ENCODE peak calls at places on chromosome 9, in five cellular contexts. One of them, this sample, is unnamed.

GRCh38 chr9:114153761-114154596 is 1.4 kb upstream of the COL27A1 start:
- DNase-seq in astrocyte of the cerebellum: no peak
- DNase-seq in cardiac fibroblast: peak
- DNase-seq in spleen: no peak
- DNase-seq in tibial nerve: no peak
- DNase-seq in this sample: no peak

GRCh38 chr9:124084087-124084486 is 72.5 kb downstream of the LHX2 start:
- DNase-seq in astrocyte of the cerebellum: no peak
- DNase-seq in spleen: no peak
- DNase-seq in cardiac fibroblast: no peak
- DNase-seq in tibial nerve: no peak
- DNase-seq in this sample: no peak

GRCh38 chr9:37972346-37972745 is 68.4 kb upstream of the SLC25A51 start:
- DNase-seq in spleen: peak
- DNase-seq in tibial nerve: no peak
- DNase-seq in cardiac fibroblast: peak
- DNase-seq in astrocyte of the cerebellum: no peak
- DNase-seq in this sample: no peak

GRCh38 chr9:18911714-18912342 is 121.2 kb downstream of the SAXO1 start:
- DNase-seq in cardiac fibroblast: no peak
- DNase-seq in spleen: no peak
- DNase-seq in astrocyte of the cerebellum: no peak
- DNase-seq in tibial nerve: no peak
- DNase-seq in this sample: no peak

GRCh38 chr9:115411993-115412452 is 294.1 kb upstream of the TNC start:
- DNase-seq in tibial nerve: no peak
- DNase-seq in cardiac fibroblast: no peak
- DNase-seq in spleen: no peak
- DNase-seq in astrocyte of the cerebellum: no peak
- DNase-seq in this sample: no peak

GRCh38 chr9:4576448-4576847 is 85.6 kb upstream of the PLPP6 start:
- DNase-seq in tibial nerve: no peak
- DNase-seq in cardiac fibroblast: no peak
- DNase-seq in spleen: no peak
- DNase-seq in astrocyte of the cerebellum: no peak
- DNase-seq in this sample: no peak

GRCh38 chr9:3906437-3907213 is 380.8 kb upstream of the RFX3 start:
- DNase-seq in astrocyte of the cerebellum: peak
- DNase-seq in cardiac fibroblast: peak
- DNase-seq in tibial nerve: no peak
- DNase-seq in spleen: no peak
- DNase-seq in this sample: no peak

GRCh38 chr9:841371-842209 is at the start of gene DMRT1:
- DNase-seq in tibial nerve: no peak
- DNase-seq in spleen: peak
- DNase-seq in cardiac fibroblast: no peak
- DNase-seq in astrocyte of the cerebellum: no peak
- DNase-seq in this sample: no peak

GRCh38 chr9:21591221-21592062 is 109.3 kb upstream of the IFNE start:
- DNase-seq in spleen: no peak
- DNase-seq in astrocyte of the cerebellum: peak
- DNase-seq in tibial nerve: peak
- DNase-seq in cardiac fibroblast: peak
- DNase-seq in this sample: no peak

GRCh38 chr9:20216438-20216837 is 405.9 kb downstream of the MLLT3 start:
- DNase-seq in spleen: no peak
- DNase-seq in tibial nerve: no peak
- DNase-seq in cardiac fibroblast: no peak
- DNase-seq in astrocyte of the cerebellum: no peak
- DNase-seq in this sample: no peak

GRCh38 chr9:93620041-93620506 is 43.7 kb downstream of the PHF2 start:
- DNase-seq in spleen: no peak
- DNase-seq in tibial nerve: no peak
- DNase-seq in cardiac fibroblast: no peak
- DNase-seq in astrocyte of the cerebellum: no peak
- DNase-seq in this sample: no peak

GRCh38 chr9:124242331-124243194 is 15.2 kb upstream of the NEK6 start:
- DNase-seq in tibial nerve: no peak
- DNase-seq in astrocyte of the cerebellum: no peak
- DNase-seq in spleen: no peak
- DNase-seq in cardiac fibroblast: peak
- DNase-seq in this sample: no peak

GRCh38 chr9:5688109-5688508 is 59.2 kb downstream of the RIC1 start:
- DNase-seq in spleen: no peak
- DNase-seq in cardiac fibroblast: peak
- DNase-seq in tibial nerve: no peak
- DNase-seq in astrocyte of the cerebellum: no peak
- DNase-seq in this sample: no peak

GRCh38 chr9:122777935-122778671 is 10.6 kb upstream of the OR5C1 start:
- DNase-seq in spleen: no peak
- DNase-seq in cardiac fibroblast: peak
- DNase-seq in tibial nerve: no peak
- DNase-seq in astrocyte of the cerebellum: no peak
- DNase-seq in this sample: no peak

GRCh38 chr9:108786756-108787663 is 68.8 kb downstream of the ACTL7B start:
- DNase-seq in tibial nerve: no peak
- DNase-seq in spleen: no peak
- DNase-seq in cardiac fibroblast: peak
- DNase-seq in astrocyte of the cerebellum: no peak
- DNase-seq in this sample: no peak

GRCh38 chr9:21324040-21324439 is 11.2 kb downstream of the KLHL9 start:
- DNase-seq in spleen: no peak
- DNase-seq in tibial nerve: no peak
- DNase-seq in astrocyte of the cerebellum: no peak
- DNase-seq in cardiac fibroblast: peak
- DNase-seq in this sample: no peak

GRCh38 chr9:99326112-99326916 is 104.2 kb downstream of the SEC61B start:
- DNase-seq in tibial nerve: no peak
- DNase-seq in cardiac fibroblast: peak
- DNase-seq in spleen: no peak
- DNase-seq in astrocyte of the cerebellum: no peak
- DNase-seq in this sample: no peak

GRCh38 chr9:89438194-89438593 is 59.7 kb downstream of the SEMA4D start:
- DNase-seq in cardiac fibroblast: no peak
- DNase-seq in astrocyte of the cerebellum: no peak
- DNase-seq in spleen: no peak
- DNase-seq in tibial nerve: no peak
- DNase-seq in this sample: no peak

GRCh38 chr9:20552874-20553624 is 69.2 kb downstream of the MLLT3 start:
- DNase-seq in astrocyte of the cerebellum: no peak
- DNase-seq in cardiac fibroblast: peak
- DNase-seq in tibial nerve: no peak
- DNase-seq in spleen: no peak
- DNase-seq in this sample: no peak

GRCh38 chr9:126704157-126704941 is 90.6 kb downstream of the LMX1B start:
- DNase-seq in cardiac fibroblast: peak
- DNase-seq in spleen: peak
- DNase-seq in astrocyte of the cerebellum: no peak
- DNase-seq in tibial nerve: no peak
- DNase-seq in this sample: peak

GRCh38 chr9:87189006-87189405 is 241.7 kb upstream of the GAS1 start:
- DNase-seq in tibial nerve: no peak
- DNase-seq in cardiac fibroblast: no peak
- DNase-seq in astrocyte of the cerebellum: no peak
- DNase-seq in spleen: no peak
- DNase-seq in this sample: no peak

GRCh38 chr9:70485273-70485858 is 70.9 kb upstream of the KLF9 start:
- DNase-seq in astrocyte of the cerebellum: no peak
- DNase-seq in cardiac fibroblast: peak
- DNase-seq in tibial nerve: no peak
- DNase-seq in spleen: no peak
- DNase-seq in this sample: no peak

GRCh38 chr9:92254401-92255337 is 38.8 kb downstream of the IARS1 start:
- DNase-seq in tibial nerve: no peak
- DNase-seq in spleen: no peak
- DNase-seq in astrocyte of the cerebellum: no peak
- DNase-seq in cardiac fibroblast: no peak
- DNase-seq in this sample: no peak
- TF ChIP-seq CTCF in tibial nerve: no peak
- TF ChIP-seq CTCF in spleen: no peak
- TF ChIP-seq CTCF in astrocyte of the cerebellum: no peak
- TF ChIP-seq CTCF in cardiac fibroblast: no peak
- TF ChIP-seq CTCF in this sample: no peak

GRCh38 chr9:85425153-85425611 is 316.6 kb downstream of the AGTPBP1 start:
- DNase-seq in cardiac fibroblast: peak
- DNase-seq in astrocyte of the cerebellum: no peak
- DNase-seq in spleen: no peak
- DNase-seq in tibial nerve: peak
- DNase-seq in this sample: peak
- TF ChIP-seq CTCF in cardiac fibroblast: peak
- TF ChIP-seq CTCF in astrocyte of the cerebellum: peak
- TF ChIP-seq CTCF in spleen: peak
- TF ChIP-seq CTCF in tibial nerve: peak
- TF ChIP-seq CTCF in this sample: peak

GRCh38 chr9:107161338-107161737 is 121.7 kb upstream of the RAD23B start:
- DNase-seq in cardiac fibroblast: no peak
- DNase-seq in astrocyte of the cerebellum: no peak
- DNase-seq in spleen: no peak
- DNase-seq in tibial nerve: no peak
- DNase-seq in this sample: no peak

GRCh38 chr9:107155244-107155817 is 127.7 kb upstream of the RAD23B start:
- DNase-seq in tibial nerve: no peak
- DNase-seq in spleen: no peak
- DNase-seq in cardiac fibroblast: no peak
- DNase-seq in astrocyte of the cerebellum: no peak
- DNase-seq in this sample: no peak

GRCh38 chr9:107154766-107155165 is 128.3 kb upstream of the RAD23B start:
- DNase-seq in spleen: no peak
- DNase-seq in tibial nerve: no peak
- DNase-seq in cardiac fibroblast: no peak
- DNase-seq in astrocyte of the cerebellum: no peak
- DNase-seq in this sample: no peak

GRCh38 chr9:107154291-107154690 is 128.8 kb upstream of the RAD23B start:
- DNase-seq in spleen: no peak
- DNase-seq in astrocyte of the cerebellum: no peak
- DNase-seq in cardiac fibroblast: no peak
- DNase-seq in tibial nerve: no peak
- DNase-seq in this sample: no peak

DNA sequence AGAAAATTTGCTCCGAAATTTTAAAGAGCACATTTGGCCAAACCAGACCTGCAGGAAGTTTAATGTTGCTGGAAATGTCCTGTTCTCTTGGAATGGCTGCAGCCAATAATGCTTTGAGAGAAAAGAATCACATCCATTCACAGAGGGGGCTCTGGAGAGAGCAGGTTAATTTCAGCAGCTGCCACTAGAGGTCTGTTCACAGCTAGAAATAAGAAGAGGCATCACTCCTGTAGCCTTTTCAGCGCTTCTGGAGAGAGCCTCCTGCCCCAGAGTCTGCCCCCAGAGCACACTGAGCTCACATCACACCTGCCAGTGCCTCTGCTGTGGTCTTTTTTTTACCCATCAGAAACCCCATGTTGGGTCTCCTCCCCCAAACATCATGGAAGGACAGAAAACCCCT is 124.8 kb upstream of the RAD23B start:
- DNase-seq in spleen: no peak
- DNase-seq in astrocyte of the cerebellum: peak
- DNase-seq in cardiac fibroblast: peak
- DNase-seq in tibial nerve: no peak
- DNase-seq in this sample: peak
- TF ChIP-seq CTCF in spleen: no peak
- TF ChIP-seq CTCF in astrocyte of the cerebellum: peak
- TF ChIP-seq CTCF in cardiac fibroblast: peak
- TF ChIP-seq CTCF in tibial nerve: peak
- TF ChIP-seq CTCF in this sample: peak

GRCh38 chr9:137068539-137069507 is 1.5 kb downstream of the SAPCD2 start:
- DNase-seq in spleen: peak
- DNase-seq in astrocyte of the cerebellum: no peak
- DNase-seq in cardiac fibroblast: no peak
- DNase-seq in tibial nerve: no peak
- DNase-seq in this sample: no peak
- TF ChIP-seq CTCF in spleen: no peak
- TF ChIP-seq CTCF in astrocyte of the cerebellum: no peak
- TF ChIP-seq CTCF in cardiac fibroblast: no peak
- TF ChIP-seq CTCF in tibial nerve: no peak
- TF ChIP-seq CTCF in this sample: no peak

GRCh38 chr9:131530930-131531832 is at the start of gene UCK1:
- DNase-seq in astrocyte of the cerebellum: peak
- DNase-seq in cardiac fibroblast: peak
- DNase-seq in tibial nerve: peak
- DNase-seq in spleen: peak
- DNase-seq in this sample: peak
- TF ChIP-seq CTCF in astrocyte of the cerebellum: no peak
- TF ChIP-seq CTCF in cardiac fibroblast: no peak
- TF ChIP-seq CTCF in tibial nerve: peak
- TF ChIP-seq CTCF in spleen: no peak
- TF ChIP-seq CTCF in this sample: no peak

GRCh38 chr9:120869360-120869687 is 7.7 kb downstream of the PHF19 start:
- DNase-seq in spleen: no peak
- DNase-seq in astrocyte of the cerebellum: no peak
- DNase-seq in tibial nerve: no peak
- DNase-seq in cardiac fibroblast: no peak
- DNase-seq in this sample: no peak
- TF ChIP-seq CTCF in spleen: no peak
- TF ChIP-seq CTCF in astrocyte of the cerebellum: no peak
- TF ChIP-seq CTCF in tibial nerve: no peak
- TF ChIP-seq CTCF in cardiac fibroblast: no peak
- TF ChIP-seq CTCF in this sample: no peak

GRCh38 chr9:101419863-101420262 is 15.7 kb downstream of the ALDOB start:
- DNase-seq in tibial nerve: no peak
- DNase-seq in cardiac fibroblast: no peak
- DNase-seq in spleen: no peak
- DNase-seq in astrocyte of the cerebellum: no peak
- DNase-seq in this sample: no peak
- TF ChIP-seq CTCF in tibial nerve: no peak
- TF ChIP-seq CTCF in cardiac fibroblast: no peak
- TF ChIP-seq CTCF in spleen: no peak
- TF ChIP-seq CTCF in astrocyte of the cerebellum: no peak
- TF ChIP-seq CTCF in this sample: no peak

GRCh38 chr9:134659688-134660131 is 18.1 kb downstream of the COL5A1 start:
- DNase-seq in spleen: peak
- DNase-seq in cardiac fibroblast: no peak
- DNase-seq in astrocyte of the cerebellum: no peak
- DNase-seq in tibial nerve: no peak
- DNase-seq in this sample: no peak

GRCh38 chr9:134661299-134661698 is 19.7 kb downstream of the COL5A1 start:
- DNase-seq in astrocyte of the cerebellum: no peak
- DNase-seq in spleen: no peak
- DNase-seq in tibial nerve: no peak
- DNase-seq in cardiac fibroblast: no peak
- DNase-seq in this sample: no peak

GRCh38 chr9:134662143-134662876 is 20.7 kb downstream of the COL5A1 start:
- DNase-seq in spleen: peak
- DNase-seq in cardiac fibroblast: peak
- DNase-seq in tibial nerve: no peak
- DNase-seq in astrocyte of the cerebellum: peak
- DNase-seq in this sample: no peak

GRCh38 chr9:134661791-134662142 is 20.2 kb downstream of the COL5A1 start:
- DNase-seq in tibial nerve: no peak
- DNase-seq in astrocyte of the cerebellum: no peak
- DNase-seq in spleen: no peak
- DNase-seq in cardiac fibroblast: no peak
- DNase-seq in this sample: no peak

DNA sequence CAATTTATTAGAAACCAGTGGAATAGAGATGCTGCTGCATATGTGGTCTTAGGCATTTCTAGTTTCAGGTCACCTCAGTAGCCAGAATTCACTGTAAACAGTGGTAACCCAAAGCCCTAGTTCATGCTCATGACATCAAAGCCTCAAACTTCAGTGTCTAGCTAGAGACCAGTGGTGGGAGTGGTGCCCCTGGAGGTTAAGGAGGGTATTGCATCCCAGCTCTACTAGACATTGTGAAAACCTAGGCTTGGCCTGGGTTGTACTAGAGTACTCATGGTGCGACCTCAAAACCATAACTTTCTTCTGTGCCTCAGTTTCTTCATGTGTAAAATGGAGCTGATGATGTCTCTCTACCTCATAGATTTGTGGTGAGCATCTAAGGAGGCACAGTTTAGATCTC is 18.8 kb downstream of the COL5A1 start:
- DNase-seq in tibial nerve: no peak
- DNase-seq in spleen: no peak
- DNase-seq in cardiac fibroblast: no peak
- DNase-seq in astrocyte of the cerebellum: no peak
- DNase-seq in this sample: no peak
- TF ChIP-seq CTCF in tibial nerve: no peak
- TF ChIP-seq CTCF in spleen: no peak
- TF ChIP-seq CTCF in cardiac fibroblast: peak
- TF ChIP-seq CTCF in astrocyte of the cerebellum: peak
- TF ChIP-seq CTCF in this sample: no peak

This sample was measured in GM20000.